ENCODE peak calls at places on chromosomes 5 and 9, in four cellular contexts. E, S, V and M are unnamed samples.

GRCh38 chr9:69476016-69476415 is 151.0 kb downstream of the ENTREP1 start:
- DNase-seq in E (no peak), S (no peak), V (peak; percentile 20), M (no peak)

GRCh38 chr5:133423618-133424282 is 188.6 kb downstream of the FSTL4 start:
- DNase-seq in V (peak; percentile 52), E (peak; percentile 72), S (no peak), M (peak; percentile 51)

GRCh38 chr9:123176949-123177348 is 91.4 kb downstream of the STRBP start:
- DNase-seq in S (no peak), E (no peak), V (no peak), M (no peak)

GRCh38 chr9:129151469-129151868 is 26.6 kb downstream of the IER5L start:
- DNase-seq in V (no peak), E (no peak), S (no peak), M (no peak)

GRCh38 chr5:125477586-125477975 is 731.1 kb upstream of the ZNF608 start:
- DNase-seq in S (no peak), V (no peak), E (no peak), M (no peak)

GRCh38 chr5:616342-617039 is 4.4 kb downstream of the CEP72 start:
- DNase-seq in E (no peak), V (peak; percentile 14), S (no peak), M (no peak)

GRCh38 chr9:98766548-98766947 is 29.8 kb downstream of the ANKS6 start:
- DNase-seq in S (no peak), E (no peak), V (peak; percentile 46), M (no peak)

GRCh38 chr9:2816476-2817141 is 27.3 kb downstream of the PUM3 start:
- DNase-seq in S (no peak), V (peak; percentile 57), E (no peak), M (peak; percentile 47)

GRCh38 chr5:155282503-155283107 is 269.1 kb downstream of the KIF4B start:
- DNase-seq in S (no peak), E (no peak), V (no peak), M (no peak)